ENCODE peak calls at places on chromosomes 7 and 10, in seven cellular contexts. One of them, this sample, is unnamed.

GRCh38 chr7:111931958-111932357 is 274.2 kb downstream of the DOCK4 start:
- DNase-seq in CD8-positive, alpha-beta memory T cell: no peak
- DNase-seq in ovary: no peak
- DNase-seq in adrenal gland: no peak
- DNase-seq in CD8-positive, alpha-beta T cell: no peak
- DNase-seq in GM23248: no peak
- DNase-seq in left lung: no peak
- DNase-seq in this sample: no peak

GRCh38 chr7:81767883-81768282 is 2.0 kb downstream of the HGF start:
- DNase-seq in CD8-positive, alpha-beta memory T cell: no peak
- DNase-seq in ovary: no peak
- DNase-seq in adrenal gland: no peak
- DNase-seq in CD8-positive, alpha-beta T cell: no peak
- DNase-seq in GM23248: peak
- DNase-seq in left lung: no peak
- DNase-seq in this sample: no peak

GRCh38 chr10:7184660-7185366 is 226.0 kb downstream of the SFMBT2 start:
- DNase-seq in CD8-positive, alpha-beta memory T cell: no peak
- DNase-seq in ovary: no peak
- DNase-seq in adrenal gland: no peak
- DNase-seq in CD8-positive, alpha-beta T cell: no peak
- DNase-seq in GM23248: no peak
- DNase-seq in left lung: no peak
- DNase-seq in this sample: no peak

GRCh38 chr10:6838118-6838517 is 258.0 kb upstream of the PRKCQ start:
- DNase-seq in CD8-positive, alpha-beta memory T cell: no peak
- DNase-seq in ovary: no peak
- DNase-seq in adrenal gland: no peak
- DNase-seq in CD8-positive, alpha-beta T cell: no peak
- DNase-seq in GM23248: no peak
- DNase-seq in left lung: no peak
- DNase-seq in this sample: no peak

GRCh38 chr10:120172371-120172770 is 279.8 kb downstream of the SEC23IP start:
- DNase-seq in CD8-positive, alpha-beta memory T cell: no peak
- DNase-seq in ovary: no peak
- DNase-seq in adrenal gland: no peak
- DNase-seq in CD8-positive, alpha-beta T cell: no peak
- DNase-seq in GM23248: peak
- DNase-seq in left lung: no peak
- DNase-seq in this sample: no peak

GRCh38 chr10:91250341-91250740 is 29.9 kb downstream of the PCGF5 start:
- DNase-seq in CD8-positive, alpha-beta memory T cell: no peak
- DNase-seq in ovary: no peak
- DNase-seq in adrenal gland: no peak
- DNase-seq in CD8-positive, alpha-beta T cell: no peak
- DNase-seq in GM23248: no peak
- DNase-seq in left lung: no peak
- DNase-seq in this sample: no peak

GRCh38 chr10:12592967-12593366 is 243.6 kb downstream of the CAMK1D start:
- DNase-seq in CD8-positive, alpha-beta memory T cell: no peak
- DNase-seq in ovary: no peak
- DNase-seq in adrenal gland: no peak
- DNase-seq in CD8-positive, alpha-beta T cell: no peak
- DNase-seq in GM23248: no peak
- DNase-seq in left lung: no peak
- DNase-seq in this sample: no peak

GRCh38 chr10:95319239-95319638 is 28.4 kb upstream of the PDLIM1 start:
- DNase-seq in CD8-positive, alpha-beta memory T cell: no peak
- DNase-seq in ovary: no peak
- DNase-seq in adrenal gland: no peak
- DNase-seq in CD8-positive, alpha-beta T cell: no peak
- DNase-seq in GM23248: peak
- DNase-seq in left lung: no peak
- DNase-seq in this sample: no peak

GRCh38 chr7:51467384-51468017 is 150.9 kb upstream of the COBL start:
- DNase-seq in CD8-positive, alpha-beta memory T cell: peak
- DNase-seq in ovary: no peak
- DNase-seq in adrenal gland: no peak
- DNase-seq in CD8-positive, alpha-beta T cell: no peak
- DNase-seq in GM23248: no peak
- DNase-seq in left lung: no peak
- DNase-seq in this sample: no peak

GRCh38 chr10:30387646-30388243 is 38.7 kb upstream of the MTPAP start:
- DNase-seq in CD8-positive, alpha-beta memory T cell: no peak
- DNase-seq in ovary: no peak
- DNase-seq in adrenal gland: no peak
- DNase-seq in CD8-positive, alpha-beta T cell: no peak
- DNase-seq in GM23248: peak
- DNase-seq in left lung: no peak
- DNase-seq in this sample: no peak

GRCh38 chr7:91941450-91941849 is 788 bp downstream of the AKAP9 start:
- DNase-seq in CD8-positive, alpha-beta memory T cell: peak
- DNase-seq in ovary: no peak
- DNase-seq in adrenal gland: peak
- DNase-seq in CD8-positive, alpha-beta T cell: no peak
- DNase-seq in GM23248: peak
- DNase-seq in left lung: peak
- DNase-seq in this sample: no peak

DNA sequence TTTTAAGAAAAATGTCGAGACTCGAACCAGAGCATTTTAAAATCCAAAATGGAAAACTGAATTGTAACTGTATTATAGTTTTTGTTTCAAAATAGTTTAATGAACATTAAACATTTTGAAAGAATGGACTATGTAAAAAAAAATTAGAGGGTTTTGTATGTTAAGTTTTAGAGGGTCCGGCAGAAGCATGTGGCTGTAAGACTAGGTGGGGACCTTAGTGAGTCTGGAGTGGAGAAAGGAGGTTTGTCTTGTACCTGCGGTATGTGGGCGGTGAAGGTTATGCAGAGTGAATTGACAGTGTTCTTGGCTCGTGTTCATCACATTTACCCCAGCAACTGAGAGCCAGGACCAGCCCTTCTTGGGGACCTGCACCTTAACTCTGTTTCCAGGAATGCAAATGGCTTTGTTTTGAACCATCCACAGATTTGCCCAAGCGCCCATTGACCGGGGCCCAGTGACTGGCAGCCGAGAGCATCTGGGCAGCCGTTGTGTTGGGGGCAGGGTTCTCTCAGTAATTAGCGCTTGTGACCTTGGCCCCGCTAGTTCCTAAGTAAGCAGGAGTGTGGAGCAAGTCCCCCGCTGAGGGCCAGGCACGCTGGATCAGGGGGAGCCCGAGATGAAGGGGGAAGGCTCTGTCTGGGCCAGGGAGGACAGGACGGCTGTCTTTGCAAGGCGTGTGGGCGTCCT is 1.4 kb upstream of the KLF6 start:
- DNase-seq in CD8-positive, alpha-beta memory T cell: peak
- DNase-seq in ovary: peak
- DNase-seq in adrenal gland: peak
- DNase-seq in CD8-positive, alpha-beta T cell: no peak
- DNase-seq in GM23248: no peak
- DNase-seq in left lung: no peak
- DNase-seq in this sample: no peak
- H3K4me3 ChIP-seq in CD8-positive, alpha-beta memory T cell: peak
- H3K4me3 ChIP-seq in ovary: peak
- H3K4me3 ChIP-seq in adrenal gland: no peak
- H3K4me3 ChIP-seq in CD8-positive, alpha-beta T cell: peak
- H3K4me3 ChIP-seq in GM23248: peak
- H3K4me3 ChIP-seq in left lung: no peak
- H3K4me3 ChIP-seq in this sample: peak

GRCh38 chr7:98618786-98619185 is 1.7 kb downstream of the NPTX2 start:
- DNase-seq in CD8-positive, alpha-beta memory T cell: no peak
- DNase-seq in ovary: no peak
- DNase-seq in adrenal gland: peak
- DNase-seq in CD8-positive, alpha-beta T cell: no peak
- DNase-seq in GM23248: peak
- DNase-seq in left lung: no peak
- DNase-seq in this sample: no peak
- H3K4me3 ChIP-seq in CD8-positive, alpha-beta memory T cell: no peak
- H3K4me3 ChIP-seq in ovary: no peak
- H3K4me3 ChIP-seq in adrenal gland: no peak
- H3K4me3 ChIP-seq in CD8-positive, alpha-beta T cell: no peak
- H3K4me3 ChIP-seq in GM23248: no peak
- H3K4me3 ChIP-seq in left lung: no peak
- H3K4me3 ChIP-seq in this sample: no peak

GRCh38 chr7:95547356-95547755 is 49.0 kb downstream of the PDK4 start:
- DNase-seq in CD8-positive, alpha-beta memory T cell: no peak
- DNase-seq in ovary: no peak
- DNase-seq in adrenal gland: no peak
- DNase-seq in CD8-positive, alpha-beta T cell: no peak
- DNase-seq in GM23248: no peak
- DNase-seq in left lung: no peak
- DNase-seq in this sample: no peak

GRCh38 chr7:95546647-95547046 is 49.7 kb downstream of the PDK4 start:
- DNase-seq in CD8-positive, alpha-beta memory T cell: no peak
- DNase-seq in ovary: no peak
- DNase-seq in adrenal gland: no peak
- DNase-seq in CD8-positive, alpha-beta T cell: no peak
- DNase-seq in GM23248: no peak
- DNase-seq in left lung: no peak
- DNase-seq in this sample: no peak

GRCh38 chr7:95550546-95550945 is 45.8 kb downstream of the PDK4 start:
- DNase-seq in CD8-positive, alpha-beta memory T cell: no peak
- DNase-seq in ovary: peak
- DNase-seq in adrenal gland: no peak
- DNase-seq in CD8-positive, alpha-beta T cell: no peak
- DNase-seq in GM23248: no peak
- DNase-seq in left lung: no peak
- DNase-seq in this sample: no peak

GRCh38 chr7:95547949-95548348 is 48.4 kb downstream of the PDK4 start:
- DNase-seq in CD8-positive, alpha-beta memory T cell: no peak
- DNase-seq in ovary: no peak
- DNase-seq in adrenal gland: no peak
- DNase-seq in CD8-positive, alpha-beta T cell: no peak
- DNase-seq in GM23248: no peak
- DNase-seq in left lung: no peak
- DNase-seq in this sample: no peak

GRCh38 chr7:95549818-95550529 is 46.3 kb downstream of the PDK4 start:
- DNase-seq in CD8-positive, alpha-beta memory T cell: no peak
- DNase-seq in ovary: peak
- DNase-seq in adrenal gland: peak
- DNase-seq in CD8-positive, alpha-beta T cell: no peak
- DNase-seq in GM23248: peak
- DNase-seq in left lung: peak
- DNase-seq in this sample: peak
- H3K4me3 ChIP-seq in CD8-positive, alpha-beta memory T cell: no peak
- H3K4me3 ChIP-seq in ovary: peak
- H3K4me3 ChIP-seq in adrenal gland: no peak
- H3K4me3 ChIP-seq in CD8-positive, alpha-beta T cell: no peak
- H3K4me3 ChIP-seq in GM23248: no peak
- H3K4me3 ChIP-seq in left lung: no peak
- H3K4me3 ChIP-seq in this sample: no peak

GRCh38 chr10:59362184-59362966 is at the start of gene FAM13C:
- DNase-seq in CD8-positive, alpha-beta memory T cell: no peak
- DNase-seq in ovary: peak
- DNase-seq in adrenal gland: peak
- DNase-seq in CD8-positive, alpha-beta T cell: no peak
- DNase-seq in GM23248: peak
- DNase-seq in left lung: peak
- DNase-seq in this sample: no peak
- H3K4me3 ChIP-seq in CD8-positive, alpha-beta memory T cell: no peak
- H3K4me3 ChIP-seq in ovary: peak
- H3K4me3 ChIP-seq in adrenal gland: peak
- H3K4me3 ChIP-seq in CD8-positive, alpha-beta T cell: no peak
- H3K4me3 ChIP-seq in GM23248: peak
- H3K4me3 ChIP-seq in left lung: peak
- H3K4me3 ChIP-seq in this sample: peak

GRCh38 chr10:100655760-100656421 is 89.5 kb upstream of the PAX2 start:
- DNase-seq in CD8-positive, alpha-beta memory T cell: no peak
- DNase-seq in ovary: no peak
- DNase-seq in adrenal gland: no peak
- DNase-seq in CD8-positive, alpha-beta T cell: no peak
- DNase-seq in GM23248: no peak
- DNase-seq in left lung: no peak
- DNase-seq in this sample: no peak
- H3K4me3 ChIP-seq in CD8-positive, alpha-beta memory T cell: no peak
- H3K4me3 ChIP-seq in ovary: no peak
- H3K4me3 ChIP-seq in adrenal gland: no peak
- H3K4me3 ChIP-seq in CD8-positive, alpha-beta T cell: peak
- H3K4me3 ChIP-seq in GM23248: no peak
- H3K4me3 ChIP-seq in left lung: no peak
- H3K4me3 ChIP-seq in this sample: no peak

GRCh38 chr10:105844653-105845052 is 1203.6 kb downstream of the SORCS3 start:
- DNase-seq in CD8-positive, alpha-beta memory T cell: no peak
- DNase-seq in ovary: no peak
- DNase-seq in adrenal gland: no peak
- DNase-seq in CD8-positive, alpha-beta T cell: no peak
- DNase-seq in GM23248: no peak
- DNase-seq in left lung: no peak
- DNase-seq in this sample: no peak

GRCh38 chr10:105840288-105840770 is 1199.2 kb downstream of the SORCS3 start:
- DNase-seq in CD8-positive, alpha-beta memory T cell: no peak
- DNase-seq in ovary: no peak
- DNase-seq in adrenal gland: no peak
- DNase-seq in CD8-positive, alpha-beta T cell: no peak
- DNase-seq in GM23248: no peak
- DNase-seq in left lung: no peak
- DNase-seq in this sample: no peak

DNA sequence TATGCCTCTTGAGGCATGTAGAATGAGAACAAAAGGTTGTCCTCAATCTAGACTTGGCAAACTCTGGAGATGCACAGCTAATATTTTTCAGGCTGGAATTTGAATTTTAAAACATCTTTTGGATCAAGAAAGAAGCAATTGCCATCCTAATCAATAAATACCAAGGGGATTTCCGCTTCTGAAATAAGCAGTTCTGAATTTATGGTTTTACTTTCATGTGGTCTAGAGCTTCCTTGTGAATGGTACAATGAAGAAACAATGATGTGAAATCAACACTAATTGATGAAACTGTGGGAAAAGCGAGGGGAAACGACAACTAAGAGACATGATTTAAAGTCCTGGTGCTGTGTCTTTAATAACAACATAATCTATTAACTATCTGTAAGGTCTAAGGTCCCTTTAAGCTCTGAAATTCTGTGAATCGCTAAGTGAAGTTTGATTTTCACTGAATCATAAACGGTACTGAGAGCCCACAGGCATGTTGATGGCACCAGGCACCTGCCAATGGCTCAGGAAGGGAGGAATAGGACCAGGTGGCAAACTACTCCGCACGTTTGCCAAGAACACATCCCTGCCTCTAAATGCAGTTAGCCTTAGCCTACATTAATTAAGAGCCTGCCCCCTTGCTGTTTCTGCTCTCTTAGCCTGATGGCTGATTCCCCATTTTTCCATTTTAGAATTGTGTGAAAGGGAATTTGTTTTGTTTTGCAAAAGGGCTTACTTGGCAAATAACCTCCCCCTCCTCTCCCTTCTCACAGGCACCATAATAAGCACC is 1202.9 kb downstream of the SORCS3 start:
- DNase-seq in CD8-positive, alpha-beta memory T cell: no peak
- DNase-seq in ovary: no peak
- DNase-seq in adrenal gland: no peak
- DNase-seq in CD8-positive, alpha-beta T cell: no peak
- DNase-seq in GM23248: no peak
- DNase-seq in left lung: no peak
- DNase-seq in this sample: no peak
- H3K4me3 ChIP-seq in CD8-positive, alpha-beta memory T cell: no peak
- H3K4me3 ChIP-seq in ovary: no peak
- H3K4me3 ChIP-seq in adrenal gland: no peak
- H3K4me3 ChIP-seq in CD8-positive, alpha-beta T cell: no peak
- H3K4me3 ChIP-seq in GM23248: no peak
- H3K4me3 ChIP-seq in left lung: no peak
- H3K4me3 ChIP-seq in this sample: no peak